ENCODE peak calls at places on chromosomes 1 and 21, in five cellular contexts. V, D, M, J and N are unnamed samples.

GRCh38 chr1:53715478-53715877 is 23.5 kb downstream of the GLIS1 start:
- DNase-seq in V (peak), D (peak), M (peak), J (peak), N (no peak)

GRCh38 chr21:21268061-21268471 is 269.9 kb downstream of the NCAM2 start:
- DNase-seq in V (no peak), D (peak), M (no peak), J (no peak), N (no peak)

GRCh38 chr21:14482165-14482564 is 64.0 kb downstream of the SAMSN1 start:
- DNase-seq in V (no peak), D (no peak), M (no peak), J (no peak), N (no peak)

GRCh38 chr21:19553930-19554615 is 1150.5 kb upstream of the TMPRSS15 start:
- DNase-seq in V (no peak), D (no peak), M (no peak), J (no peak), N (no peak)

GRCh38 chr21:44854391-44854663 is 19.2 kb downstream of the PTTG1IP start:
- DNase-seq in V (no peak), D (no peak), M (peak), J (no peak), N (no peak)

GRCh38 chr1:33971018-33971710 is 107.3 kb downstream of the HMGB4 start:
- DNase-seq in V (no peak), D (peak), M (no peak), J (no peak), N (no peak)

GRCh38 chr1:151474711-151475110 is 15.4 kb upstream of the POGZ start:
- DNase-seq in V (no peak), D (no peak), M (no peak), J (no peak), N (no peak)

GRCh38 chr1:20429296-20429695 is 56.7 kb downstream of the CAMK2N1 start:
- DNase-seq in V (no peak), D (peak), M (no peak), J (no peak), N (no peak)

GRCh38 chr1:183411091-183411490 is 7.1 kb downstream of the NMNAT2 start:
- DNase-seq in V (no peak), D (no peak), M (no peak), J (no peak), N (no peak)

GRCh38 chr1:176880954-176881595 is 283.4 kb downstream of the ASTN1 start:
- DNase-seq in V (peak), D (peak), M (peak), J (peak), N (no peak)

GRCh38 chr1:236207121-236207520 is 64.8 kb downstream of the GPR137B start:
- DNase-seq in V (no peak), D (no peak), M (no peak), J (no peak), N (no peak)

GRCh38 chr1:79323240-79324025 is 316.9 kb upstream of the ADGRL4 start:
- DNase-seq in V (peak), D (peak), M (no peak), J (no peak), N (no peak)

GRCh38 chr1:79852004-79852403 is 845.5 kb upstream of the ADGRL4 start:
- DNase-seq in V (no peak), D (no peak), M (no peak), J (no peak), N (no peak)

GRCh38 chr1:17213433-17214148 is 8.7 kb downstream of the PADI1 start:
- DNase-seq in V (no peak), D (no peak), M (no peak), J (no peak), N (no peak)

GRCh38 chr21:28283652-28284490 is 708.8 kb downstream of the LTN1 start:
- DNase-seq in V (no peak), D (peak), M (no peak), J (peak), N (no peak)

GRCh38 chr1:171841931-171842723 is 829 bp downstream of the DNM3 start:
- DNase-seq in V (no peak), D (no peak), M (no peak), J (peak), N (no peak)

GRCh38 chr1:207919523-207920210 is 8.7 kb upstream of the CD34 start:
- DNase-seq in V (no peak), D (no peak), M (no peak), J (no peak), N (no peak)

GRCh38 chr1:183318433-183318832 is 99.7 kb downstream of the NMNAT2 start:
- DNase-seq in V (peak), D (peak), M (no peak), J (no peak), N (peak)

GRCh38 chr1:27341525-27342252 is at the start of gene SYTL1:
- DNase-seq in V (peak), D (peak), M (peak), J (peak), N (no peak)

GRCh38 chr1:223771814-223772770 is 59.8 kb downstream of the CAPN2 start:
- DNase-seq in V (peak), D (peak), M (peak), J (no peak), N (no peak)

GRCh38 chr1:106515375-106515774 is 541.1 kb upstream of the PRMT6 start:
- DNase-seq in V (no peak), D (no peak), M (no peak), J (no peak), N (no peak)

GRCh38 chr1:204186597-204186996 is 9.7 kb downstream of the KISS1 start:
- DNase-seq in V (no peak), D (no peak), M (no peak), J (no peak), N (no peak)

GRCh38 chr1:235708390-235708962 is 58.9 kb upstream of the GNG4 start:
- DNase-seq in V (peak), D (peak), M (no peak), J (no peak), N (no peak)

GRCh38 chr1:46401964-46402626 is 8.0 kb downstream of the FAAH start:
- DNase-seq in V (peak), D (peak), M (peak), J (no peak), N (no peak)

DNA sequence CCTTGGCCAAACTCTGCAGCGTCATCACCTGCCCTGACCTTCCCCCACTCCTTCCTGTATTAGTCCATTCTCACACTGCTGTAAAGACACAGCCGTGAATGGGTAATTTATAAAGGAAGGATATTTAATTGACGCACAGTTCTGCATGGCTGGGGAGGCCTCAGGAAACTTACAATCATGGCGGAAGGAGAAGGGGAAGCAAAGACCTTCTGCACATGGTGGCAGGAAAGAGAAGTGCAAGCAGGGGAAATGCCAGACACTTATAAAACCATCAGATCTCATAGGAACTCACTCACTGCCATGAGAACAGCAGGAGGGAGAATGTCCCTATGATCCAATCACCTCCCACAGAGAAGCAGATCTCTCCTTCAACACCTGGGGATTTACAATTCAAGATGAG is 408.5 kb downstream of the PTPRU start:
- DNase-seq in V (no peak), D (no peak), M (no peak), J (no peak), N (no peak)
- TF ChIP-seq RCOR1 in V (no peak), D (no peak), M (no peak), J (no peak), N (no peak)

DNA sequence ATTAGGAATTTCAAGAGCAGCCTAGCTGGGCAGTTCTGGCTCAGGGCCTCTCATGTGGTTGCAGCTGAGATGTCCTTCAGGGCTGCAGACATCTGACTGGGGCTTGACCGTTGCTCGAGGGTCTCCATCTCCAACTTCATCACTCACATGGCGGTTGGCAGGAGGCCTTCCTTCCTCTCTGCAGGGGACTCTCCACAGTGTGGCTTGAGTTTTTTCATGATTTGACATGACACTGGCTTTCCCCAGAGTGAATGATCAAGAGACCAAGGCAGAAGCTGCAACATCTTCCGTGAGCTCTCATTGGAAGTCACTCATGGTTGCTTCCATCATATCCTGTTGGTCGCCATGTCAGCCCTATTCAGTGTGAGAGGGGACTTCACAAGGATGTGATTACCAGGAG is 74.6 kb downstream of the RUNX3 start:
- DNase-seq in V (no peak), D (no peak), M (no peak), J (no peak), N (no peak)
- TF ChIP-seq RCOR1 in V (no peak), D (no peak), M (no peak), J (no peak), N (no peak)

GRCh38 chr1:58866578-58866977 is 82.7 kb upstream of the JUN start:
- DNase-seq in V (no peak), D (no peak), M (no peak), J (no peak), N (no peak)

GRCh38 chr1:58870298-58870676 is 86.4 kb upstream of the JUN start:
- DNase-seq in V (no peak), D (no peak), M (no peak), J (no peak), N (no peak)

GRCh38 chr1:58864654-58865053 is 80.8 kb upstream of the JUN start:
- DNase-seq in V (no peak), D (no peak), M (no peak), J (no peak), N (no peak)

GRCh38 chr1:58874327-58874726 is 90.5 kb upstream of the JUN start:
- DNase-seq in V (no peak), D (no peak), M (no peak), J (peak), N (no peak)

DNA sequence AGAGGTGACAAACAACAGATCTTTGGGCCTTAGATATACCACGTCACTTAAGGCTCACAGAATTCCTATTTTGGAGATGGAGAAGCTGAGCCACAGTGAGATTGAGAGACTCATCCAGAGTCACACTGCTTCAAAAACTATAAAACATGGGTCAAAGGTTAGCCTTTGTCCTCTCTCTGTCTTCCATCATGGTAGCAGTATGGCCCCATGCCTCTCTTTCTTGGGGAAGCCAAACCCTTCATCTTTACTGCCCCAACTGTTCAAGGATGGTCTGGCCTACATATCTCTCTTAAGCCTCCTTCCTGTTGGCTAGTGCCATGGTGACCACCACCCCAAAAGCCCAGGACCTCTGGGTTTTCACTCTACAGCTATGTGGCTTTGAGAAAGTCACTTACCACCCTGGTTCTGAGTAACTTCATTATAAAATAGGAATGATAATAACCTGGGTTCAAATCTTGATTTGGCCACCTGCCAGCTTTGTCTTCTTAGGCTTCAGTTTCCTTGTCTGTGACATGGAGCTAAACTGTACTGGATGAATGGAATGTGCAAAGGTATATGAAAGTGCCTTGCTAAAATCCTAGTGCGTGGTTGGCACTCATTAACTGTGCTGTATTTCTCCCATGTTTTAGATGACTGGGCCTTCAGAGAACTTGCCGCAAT is 85.9 kb upstream of the JUN start:
- DNase-seq in V (no peak), D (no peak), M (no peak), J (no peak), N (no peak)
- TF ChIP-seq RCOR1 in V (no peak), D (no peak), M (no peak), J (no peak), N (no peak)

GRCh38 chr1:241775021-241775420 is 73.0 kb upstream of the EXO1 start:
- DNase-seq in V (no peak), D (no peak), M (no peak), J (no peak), N (no peak)
- TF ChIP-seq RCOR1 in V (no peak), D (no peak), M (no peak), J (no peak), N (no peak)

GRCh38 chr1:67583462-67583950 is 101.5 kb upstream of the GADD45A start:
- DNase-seq in V (no peak), D (no peak), M (no peak), J (no peak), N (no peak)
- TF ChIP-seq RCOR1 in V (no peak), D (no peak), M (no peak), J (no peak), N (no peak)

GRCh38 chr1:66850989-66851388 is 49.9 kb upstream of the INSL5 start:
- DNase-seq in V (no peak), D (no peak), M (no peak), J (no peak), N (no peak)

GRCh38 chr1:66848193-66848592 is 47.1 kb upstream of the INSL5 start:
- DNase-seq in V (no peak), D (no peak), M (no peak), J (peak), N (no peak)

GRCh38 chr1:66853379-66853778 is 52.3 kb upstream of the INSL5 start:
- DNase-seq in V (no peak), D (no peak), M (no peak), J (no peak), N (no peak)

DNA sequence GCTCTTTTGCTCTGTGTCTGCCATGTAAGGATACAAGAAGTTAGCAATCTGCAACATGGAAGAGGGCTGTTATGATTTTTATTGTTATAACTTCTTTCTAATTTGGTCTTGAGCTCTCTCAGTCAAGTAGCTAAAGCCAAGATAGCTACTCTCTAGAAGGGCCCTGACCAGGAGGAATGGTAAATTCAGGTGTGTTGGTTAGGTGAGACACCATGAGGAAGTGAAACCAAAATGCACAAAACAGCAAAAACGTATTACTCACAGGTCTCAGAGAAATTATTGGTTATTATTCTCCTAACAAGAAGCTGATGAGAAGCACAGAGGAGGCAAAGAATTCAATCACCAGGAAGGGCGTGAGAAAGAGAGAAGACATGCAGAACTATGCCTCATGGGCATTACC is 51.8 kb upstream of the INSL5 start:
- DNase-seq in V (no peak), D (no peak), M (no peak), J (no peak), N (no peak)
- TF ChIP-seq RCOR1 in V (no peak), D (no peak), M (no peak), J (no peak), N (no peak)

DNA sequence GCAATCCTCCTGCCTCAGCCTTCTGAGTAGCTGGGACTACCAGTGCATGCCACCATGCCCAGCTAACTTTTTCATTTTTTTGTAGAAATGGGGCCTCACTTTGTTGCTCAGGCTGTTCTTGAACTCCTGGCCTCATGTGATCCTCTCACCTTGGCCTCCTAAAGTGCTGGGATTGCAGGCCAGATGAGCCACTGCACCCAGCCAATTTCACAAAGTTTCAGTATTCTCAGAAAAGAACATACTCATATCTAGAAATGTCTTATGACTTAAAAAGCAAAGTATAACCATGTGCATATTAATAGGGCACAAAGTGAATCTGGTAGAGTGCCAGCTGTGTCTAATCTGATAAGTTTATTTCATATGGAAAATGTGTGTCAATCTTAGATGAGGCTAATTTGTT is 87.5 kb upstream of the CACYBP start:
- DNase-seq in V (no peak), D (no peak), M (no peak), J (no peak), N (peak)
- TF ChIP-seq RCOR1 in V (no peak), D (no peak), M (no peak), J (no peak), N (no peak)

GRCh38 chr1:181482521-181483083 is 715 bp upstream of the CACNA1E start:
- DNase-seq in V (peak), D (peak), M (peak), J (peak), N (no peak)
- TF ChIP-seq RCOR1 in V (no peak), D (no peak), M (no peak), J (no peak), N (no peak)